ENCODE peak calls at places on chromosomes 16 and 17, in four cellular contexts. One of them, this sample, is unnamed.

GRCh38 chr17:30716461-30717289 is 107.8 kb downstream of the CRLF3 start:
- DNase-seq in keratinocyte: no peak
- DNase-seq in HCT116: no peak
- DNase-seq in endothelial cell of umbilical vein: no peak
- DNase-seq in this sample: no peak

GRCh38 chr16:3640632-3641501 is 13.6 kb upstream of the DNASE1 start:
- DNase-seq in keratinocyte: no peak
- DNase-seq in HCT116: no peak
- DNase-seq in endothelial cell of umbilical vein: no peak
- DNase-seq in this sample: no peak

GRCh38 chr16:12664334-12664733 is 139.4 kb downstream of the CPPED1 start:
- DNase-seq in keratinocyte: no peak
- DNase-seq in HCT116: no peak
- DNase-seq in endothelial cell of umbilical vein: no peak
- DNase-seq in this sample: no peak

GRCh38 chr16:74730049-74730683 is 29.5 kb upstream of the MLKL start:
- DNase-seq in keratinocyte: no peak
- DNase-seq in HCT116: no peak
- DNase-seq in endothelial cell of umbilical vein: no peak
- DNase-seq in this sample: peak; percentile 34

GRCh38 chr17:40540448-40540847 is 24.8 kb downstream of the CCR7 start:
- DNase-seq in keratinocyte: no peak
- DNase-seq in HCT116: no peak
- DNase-seq in endothelial cell of umbilical vein: no peak
- DNase-seq in this sample: no peak

GRCh38 chr16:2530629-2531318 is 434 bp downstream of the CEMP1 start:
- DNase-seq in keratinocyte: no peak
- DNase-seq in HCT116: no peak
- DNase-seq in endothelial cell of umbilical vein: no peak
- DNase-seq in this sample: no peak

GRCh38 chr17:1082579-1082978 is 85.7 kb downstream of the TIMM22 start:
- DNase-seq in keratinocyte: no peak
- DNase-seq in HCT116: no peak
- DNase-seq in endothelial cell of umbilical vein: peak; percentile 74
- DNase-seq in this sample: no peak

GRCh38 chr16:56369202-56369601 is 56.1 kb downstream of the AMFR start:
- DNase-seq in keratinocyte: no peak
- DNase-seq in HCT116: no peak
- DNase-seq in endothelial cell of umbilical vein: no peak
- DNase-seq in this sample: no peak

GRCh38 chr16:89120921-89121351 is 27.3 kb downstream of the ACSF3 start:
- DNase-seq in keratinocyte: no peak
- DNase-seq in HCT116: no peak
- DNase-seq in endothelial cell of umbilical vein: no peak
- DNase-seq in this sample: no peak

GRCh38 chr16:397135-397661 is at the start of gene NME4:
- DNase-seq in keratinocyte: no peak
- DNase-seq in HCT116: no peak
- DNase-seq in endothelial cell of umbilical vein: peak; percentile 19
- DNase-seq in this sample: no peak

GRCh38 chr16:46859719-46860152 is 24.4 kb upstream of the GPT2 start:
- DNase-seq in keratinocyte: peak; percentile 79
- DNase-seq in HCT116: peak; percentile 83
- DNase-seq in endothelial cell of umbilical vein: peak; percentile 73
- DNase-seq in this sample: peak; percentile 95

GRCh38 chr17:41505836-41506767 is 690 bp upstream of the KRT13 start:
- DNase-seq in keratinocyte: no peak
- DNase-seq in HCT116: no peak
- DNase-seq in endothelial cell of umbilical vein: no peak
- DNase-seq in this sample: no peak

GRCh38 chr16:66872927-66873684 is 7.2 kb upstream of the PDP2 start:
- DNase-seq in keratinocyte: peak; percentile 98
- DNase-seq in HCT116: peak; percentile 89
- DNase-seq in endothelial cell of umbilical vein: peak; percentile 96
- DNase-seq in this sample: peak; percentile 100

GRCh38 chr17:21351366-21352065 is 24.6 kb upstream of the KCNJ12 start:
- DNase-seq in keratinocyte: no peak
- DNase-seq in HCT116: no peak
- DNase-seq in endothelial cell of umbilical vein: no peak
- DNase-seq in this sample: no peak

GRCh38 chr16:52546291-52546941 is 527 bp downstream of the TOX3 start:
- DNase-seq in keratinocyte: no peak
- DNase-seq in HCT116: no peak
- DNase-seq in endothelial cell of umbilical vein: no peak
- DNase-seq in this sample: no peak

GRCh38 chr17:22703204-22703603 is 1010.9 kb downstream of the KCNJ18 start:
- DNase-seq in keratinocyte: no peak
- DNase-seq in HCT116: no peak
- DNase-seq in endothelial cell of umbilical vein: no peak
- DNase-seq in this sample: no peak

GRCh38 chr16:87824991-87825841 is 44.1 kb downstream of the SLC7A5 start:
- DNase-seq in keratinocyte: no peak
- DNase-seq in HCT116: no peak
- DNase-seq in endothelial cell of umbilical vein: no peak
- DNase-seq in this sample: no peak

GRCh38 chr17:7315570-7316243 is 547 bp upstream of the GPS2 start:
- DNase-seq in keratinocyte: no peak
- DNase-seq in HCT116: no peak
- DNase-seq in endothelial cell of umbilical vein: no peak
- DNase-seq in this sample: peak; percentile 21

GRCh38 chr16:30087181-30087898 is 4.4 kb downstream of the TBX6 start:
- DNase-seq in keratinocyte: no peak
- DNase-seq in HCT116: no peak
- DNase-seq in endothelial cell of umbilical vein: no peak
- DNase-seq in this sample: no peak

GRCh38 chr17:16639438-16639837 is 14.2 kb downstream of the ZNF624 start:
- DNase-seq in keratinocyte: no peak
- DNase-seq in HCT116: no peak
- DNase-seq in endothelial cell of umbilical vein: no peak
- DNase-seq in this sample: no peak

GRCh38 chr17:17570207-17570797 is 21.2 kb downstream of the PEMT start:
- DNase-seq in keratinocyte: no peak
- DNase-seq in HCT116: no peak
- DNase-seq in endothelial cell of umbilical vein: peak; percentile 19
- DNase-seq in this sample: no peak

GRCh38 chr17:55154101-55154500 is 110.7 kb upstream of the HLF start:
- DNase-seq in keratinocyte: no peak
- DNase-seq in HCT116: no peak
- DNase-seq in endothelial cell of umbilical vein: no peak
- DNase-seq in this sample: no peak

GRCh38 chr16:68357923-68358322 is 47.1 kb downstream of the PRMT7 start:
- DNase-seq in keratinocyte: no peak
- DNase-seq in HCT116: no peak
- DNase-seq in endothelial cell of umbilical vein: no peak
- DNase-seq in this sample: no peak

GRCh38 chr16:85521737-85522042 is 91.4 kb upstream of the GSE1 start:
- DNase-seq in keratinocyte: no peak
- DNase-seq in HCT116: no peak
- DNase-seq in endothelial cell of umbilical vein: no peak
- DNase-seq in this sample: no peak

GRCh38 chr17:4872786-4873185 is 26.6 kb upstream of the C17orf107 start:
- DNase-seq in keratinocyte: no peak
- DNase-seq in HCT116: no peak
- DNase-seq in endothelial cell of umbilical vein: peak; percentile 75
- DNase-seq in this sample: no peak

GRCh38 chr17:4879591-4879990 is 19.7 kb upstream of the C17orf107 start:
- DNase-seq in keratinocyte: no peak
- DNase-seq in HCT116: no peak
- DNase-seq in endothelial cell of umbilical vein: no peak
- DNase-seq in this sample: no peak

GRCh38 chr17:4881761-4882555 is 17.4 kb upstream of the C17orf107 start:
- DNase-seq in keratinocyte: no peak
- DNase-seq in HCT116: no peak
- DNase-seq in endothelial cell of umbilical vein: peak; percentile 52
- DNase-seq in this sample: peak; percentile 63

GRCh38 chr17:4880850-4881249 is 18.5 kb upstream of the C17orf107 start:
- DNase-seq in keratinocyte: no peak
- DNase-seq in HCT116: no peak
- DNase-seq in endothelial cell of umbilical vein: no peak
- DNase-seq in this sample: no peak

DNA sequence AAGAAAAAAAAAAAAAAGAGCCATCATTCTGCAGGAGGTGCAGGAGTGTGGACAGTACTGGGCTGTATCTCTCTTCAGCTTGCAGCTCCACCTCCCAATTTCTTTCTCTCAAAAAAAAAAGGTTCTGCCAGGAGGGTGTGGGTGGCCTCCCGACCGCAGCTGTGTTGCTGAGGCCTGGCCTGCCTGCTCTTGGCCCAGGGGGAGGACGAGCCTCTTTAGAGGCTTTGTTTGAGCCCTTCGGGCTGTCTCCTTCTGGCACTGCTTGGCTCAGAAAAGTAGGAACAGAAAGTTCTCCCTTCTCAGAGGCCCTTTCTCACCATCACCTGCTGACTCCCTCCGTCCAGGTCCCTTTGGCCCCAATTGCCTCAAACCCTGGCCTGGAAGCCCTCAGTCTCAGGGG is 22.2 kb upstream of the C17orf107 start:
- DNase-seq in keratinocyte: no peak
- DNase-seq in HCT116: no peak
- DNase-seq in endothelial cell of umbilical vein: no peak
- DNase-seq in this sample: no peak
- H3K27ac ChIP-seq in keratinocyte: no peak overlapping the region
- H3K27ac ChIP-seq in HCT116: no peak overlapping the region
- H3K27ac ChIP-seq in endothelial cell of umbilical vein: no peak overlapping the region
- H3K27ac ChIP-seq in this sample: no peak overlapping the region

GRCh38 chr17:48994548-48995331 is 2.4 kb upstream of the IGF2BP1 start:
- DNase-seq in keratinocyte: no peak
- DNase-seq in HCT116: no peak
- DNase-seq in endothelial cell of umbilical vein: peak; percentile 25
- DNase-seq in this sample: no peak
- TF ChIP-seq EZH2 in keratinocyte: no peak
- TF ChIP-seq EZH2 in HCT116: no peak
- TF ChIP-seq EZH2 in endothelial cell of umbilical vein: no peak
- TF ChIP-seq EZH2 in this sample: no peak

GRCh38 chr17:68455756-68456528 is 1.4 kb downstream of the WIPI1 start:
- DNase-seq in keratinocyte: no peak
- DNase-seq in HCT116: no peak
- DNase-seq in endothelial cell of umbilical vein: no peak
- DNase-seq in this sample: peak; percentile 92
- H3K9ac ChIP-seq in keratinocyte: peak overlapping the region; percentile 84
- H3K9ac ChIP-seq in HCT116: peak overlapping the region; percentile 62
- H3K9ac ChIP-seq in endothelial cell of umbilical vein: peak overlapping the region; percentile 82
- H3K9ac ChIP-seq in this sample: peak overlapping the region; percentile 90

DNA sequence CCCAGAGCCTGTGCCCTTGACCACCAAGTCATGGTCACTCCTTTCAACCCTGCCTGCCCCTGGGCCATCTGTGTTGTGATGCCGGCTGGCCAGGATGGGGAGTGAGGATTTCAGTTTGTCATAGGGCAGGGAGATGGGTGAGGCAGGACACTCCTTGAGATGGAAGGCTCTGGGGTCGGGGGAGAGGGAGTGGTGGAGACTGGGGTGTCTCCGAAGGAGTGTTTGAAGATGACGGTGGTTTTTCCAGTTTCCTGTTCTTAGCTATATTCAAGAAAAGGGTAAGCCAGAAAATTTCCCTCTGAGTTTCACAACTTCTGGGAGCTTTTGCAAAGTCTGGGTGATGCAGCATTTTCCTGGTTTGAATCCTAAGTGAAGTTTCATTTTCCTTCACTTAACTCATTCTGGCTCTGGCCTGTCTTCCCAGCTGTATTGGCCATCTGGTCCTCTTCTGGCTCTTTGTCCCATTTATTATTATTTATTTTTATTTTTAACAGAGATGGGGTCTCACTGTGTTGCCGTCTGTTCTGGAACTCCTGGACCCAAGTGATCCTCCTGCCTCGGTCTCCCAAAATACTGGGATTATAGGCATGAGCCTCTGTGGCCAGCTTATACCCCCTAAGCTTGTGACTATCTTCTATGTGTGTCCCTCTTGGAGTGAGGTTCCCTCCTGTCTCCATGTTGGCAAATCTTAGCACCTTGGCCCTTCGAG is 27.7 kb downstream of the ABCC1 start:
- DNase-seq in keratinocyte: no peak
- DNase-seq in HCT116: no peak
- DNase-seq in endothelial cell of umbilical vein: no peak
- DNase-seq in this sample: no peak
- H3K27ac ChIP-seq in keratinocyte: no peak overlapping the region
- H3K27ac ChIP-seq in HCT116: no peak overlapping the region
- H3K27ac ChIP-seq in endothelial cell of umbilical vein: no peak overlapping the region
- H3K27ac ChIP-seq in this sample: no peak overlapping the region

GRCh38 chr17:43952351-43952723 is 1.4 kb downstream of the PYY start:
- DNase-seq in keratinocyte: no peak
- DNase-seq in HCT116: no peak
- DNase-seq in endothelial cell of umbilical vein: no peak
- DNase-seq in this sample: no peak

GRCh38 chr17:43951750-43952149 is 2.0 kb downstream of the PYY start:
- DNase-seq in keratinocyte: no peak
- DNase-seq in HCT116: no peak
- DNase-seq in endothelial cell of umbilical vein: no peak
- DNase-seq in this sample: no peak

GRCh38 chr17:43950554-43950953 is 3.2 kb downstream of the PYY start:
- DNase-seq in keratinocyte: no peak
- DNase-seq in HCT116: no peak
- DNase-seq in endothelial cell of umbilical vein: no peak
- DNase-seq in this sample: no peak

GRCh38 chr17:43953746-43954145 is at the start of gene PYY:
- DNase-seq in keratinocyte: no peak
- DNase-seq in HCT116: no peak
- DNase-seq in endothelial cell of umbilical vein: no peak
- DNase-seq in this sample: no peak

DNA sequence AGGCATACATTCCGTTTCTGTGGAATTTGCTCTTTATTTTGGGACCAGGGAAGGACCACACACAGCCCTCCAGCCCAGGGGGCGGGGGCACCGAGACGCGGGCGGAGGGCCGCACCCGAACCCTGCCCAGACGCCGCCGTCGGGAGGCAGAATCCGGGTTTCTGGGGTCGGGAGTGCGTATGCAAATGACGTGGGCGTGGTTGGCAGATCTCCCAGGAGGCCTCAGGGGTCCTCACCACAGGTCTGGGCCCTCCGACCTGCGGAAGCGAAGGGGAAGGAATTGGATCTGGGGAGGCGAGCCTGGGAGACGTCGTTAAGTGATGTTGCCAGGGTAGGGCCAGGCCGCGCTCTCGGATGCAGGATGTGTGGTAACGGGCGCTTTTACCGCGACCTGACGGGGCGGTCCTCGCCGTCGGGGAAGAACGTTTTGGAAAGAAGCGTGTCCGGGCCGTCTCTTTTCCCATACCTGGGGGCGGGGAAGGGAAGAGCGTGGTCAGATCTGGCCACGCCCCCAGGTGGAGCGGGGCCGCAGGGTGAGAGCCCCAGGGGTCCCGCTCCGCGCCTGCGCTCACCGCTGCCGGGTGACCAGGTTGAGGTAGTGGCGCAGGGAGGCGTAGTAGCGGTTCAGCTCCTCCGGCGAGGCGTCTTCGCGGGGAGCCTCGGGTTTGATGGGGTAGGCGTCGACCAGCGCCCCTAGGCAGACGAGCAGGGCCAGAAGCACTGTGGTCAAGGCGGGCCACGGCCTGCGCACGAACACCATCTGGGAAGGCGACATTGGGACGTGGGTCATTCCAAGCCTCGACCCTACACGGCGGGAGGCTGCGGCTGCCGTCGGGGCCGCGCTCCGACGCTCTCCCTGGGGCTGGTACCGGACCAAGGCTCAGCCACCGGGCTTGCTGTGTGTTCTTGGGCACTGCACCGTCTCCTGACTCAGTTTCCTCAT is 745 bp downstream of the PYY start:
- DNase-seq in keratinocyte: no peak
- DNase-seq in HCT116: no peak
- DNase-seq in endothelial cell of umbilical vein: no peak
- DNase-seq in this sample: no peak
- TF ChIP-seq EZH2 in keratinocyte: peak; percentile 91
- TF ChIP-seq EZH2 in HCT116: no peak
- TF ChIP-seq EZH2 in endothelial cell of umbilical vein: peak; percentile 99
- TF ChIP-seq EZH2 in this sample: peak; percentile 83

This sample was measured in mammary epithelial cell.